ENCODE peak calls at places on chromosome 1, in ten cellular contexts. B, W, C, O, X, R, J, A, Z and H are unnamed samples.

GRCh38 chr1:171195781-171196180 is 10.7 kb downstream of the FMO2 start:
- DNase-seq in O (no peak), R (no peak), Z (no peak), A (no peak), B (no peak), X (no peak), W (no peak), C (no peak), J (no peak), H (no peak)

GRCh38 chr1:197320991-197321531 is 53.0 kb downstream of the CRB1 start:
- DNase-seq in O (no peak), A (no peak), B (no peak), X (peak; percentile 40), W (no peak), R (no peak), J (no peak), Z (peak; percentile 26), C (peak; percentile 25), H (peak; percentile 96)

GRCh38 chr1:110135268-110136065 is 14.8 kb upstream of the SLC6A17 start:
- DNase-seq in W (no peak), R (peak; percentile 41), A (no peak), O (no peak), Z (no peak), C (no peak), X (no peak), B (no peak), J (no peak), H (no peak)

GRCh38 chr1:181514298-181515290 is 31.3 kb downstream of the CACNA1E start:
- DNase-seq in C (no peak), B (no peak), R (no peak), O (peak; percentile 57), J (no peak), Z (no peak), A (no peak), X (no peak), W (no peak), H (no peak)

GRCh38 chr1:228370439-228370940 is 36.1 kb downstream of the TRIM11 start:
- DNase-seq in C (no peak), A (no peak), Z (no peak), R (peak; percentile 17), J (no peak), B (no peak), X (no peak), W (peak; percentile 37), O (no peak), H (no peak)

GRCh38 chr1:151579436-151580225 is 32.2 kb upstream of the SNX27 start:
- DNase-seq in X (peak; percentile 28), C (peak; percentile 78), Z (peak; percentile 68), A (peak; percentile 57), J (no peak), R (no peak), B (no peak), O (no peak), W (no peak), H (no peak)

GRCh38 chr1:221824025-221824424 is 82.1 kb upstream of the DUSP10 start:
- DNase-seq in O (no peak), A (peak; percentile 52), Z (peak; percentile 67), J (no peak), B (no peak), R (no peak), C (peak; percentile 91), W (no peak), X (peak; percentile 67), H (peak; percentile 75)

GRCh38 chr1:28508435-28508754 is 2.6 kb downstream of the RCC1 start:
- DNase-seq in C (no peak), B (no peak), X (no peak), Z (peak; percentile 17), W (no peak), O (peak; percentile 28), A (no peak), R (no peak), J (no peak), H (no peak)

GRCh38 chr1:54173681-54174080 is 20.9 kb upstream of the CDCP2 start:
- DNase-seq in J (no peak), X (no peak), B (no peak), O (no peak), W (no peak), R (no peak), C (no peak), Z (no peak), A (no peak), H (no peak)

GRCh38 chr1:78289606-78290005 is 201.2 kb upstream of the PTGFR start:
- DNase-seq in R (no peak), A (no peak), B (no peak), C (no peak), W (no peak), X (no peak), Z (peak; percentile 64), O (no peak), J (no peak), H (no peak)

DNA sequence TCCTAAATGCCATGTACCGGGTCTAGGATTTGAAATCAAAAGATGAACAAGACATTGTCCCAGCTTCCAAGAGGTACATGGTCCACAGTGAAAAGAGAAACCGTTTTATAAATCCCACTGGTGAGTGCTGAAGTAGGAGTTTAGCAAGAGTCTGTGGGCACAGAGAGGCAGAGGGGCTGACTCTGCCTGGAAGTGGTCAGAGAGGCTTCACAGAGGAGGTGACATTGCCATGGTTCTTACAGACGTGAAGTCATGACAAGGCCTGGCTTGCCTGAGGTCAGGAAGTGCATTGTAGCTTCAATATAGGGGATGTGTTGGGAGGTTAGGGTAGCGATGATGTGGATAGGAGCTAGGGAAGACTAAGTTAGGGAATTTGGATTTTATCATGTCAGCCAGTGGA is 28.4 kb downstream of the MAPKAPK2 start:
- DNase-seq in O (no peak), Z (no peak), B (no peak), R (no peak), J (peak; percentile 56), X (no peak), A (no peak), W (no peak), C (no peak), H (no peak)
- TF ChIP-seq CTCF in O (no peak), Z (no peak), B (no peak), R (no peak), J (no peak), X (no peak), A (no peak), W (no peak), C (no peak), H (no peak)

DNA sequence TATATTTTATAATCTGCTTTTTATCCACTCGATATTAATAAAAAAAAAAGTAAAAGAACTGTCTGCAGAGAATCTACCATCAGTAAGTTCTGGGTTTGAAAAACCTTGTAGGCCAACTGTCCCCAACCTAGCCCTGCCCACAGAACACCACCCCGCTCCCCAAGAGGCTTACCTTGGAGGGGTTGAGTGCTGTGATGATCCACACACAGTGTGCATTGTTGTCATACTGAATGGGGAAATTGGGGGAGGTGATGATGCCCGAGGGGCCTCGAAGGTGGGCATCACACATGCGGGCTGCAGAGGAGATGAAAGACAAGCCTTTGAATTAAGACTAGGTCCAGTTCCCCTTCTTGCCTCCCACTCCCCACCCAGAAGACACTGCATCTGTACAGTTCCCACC is 53.3 kb upstream of the HMGB4 start:
- DNase-seq in Z (no peak), B (no peak), O (no peak), X (no peak), R (no peak), W (no peak), J (no peak), A (no peak), C (no peak), H (no peak)
- H3K4me3 ChIP-seq in Z (no peak overlapping the region), B (no peak overlapping the region), O (no peak overlapping the region), X (no peak overlapping the region), R (no peak overlapping the region), W (no peak overlapping the region), J (no peak overlapping the region), A (no peak overlapping the region), C (no peak overlapping the region), H (no peak overlapping the region)

GRCh38 chr1:230621290-230622022 is 20.8 kb upstream of the COG2 start:
- DNase-seq in B (no peak), A (no peak), R (no peak), C (no peak), W (no peak), O (no peak), Z (no peak), X (no peak), J (no peak), H (no peak)
- TF ChIP-seq CTCF in B (no peak), A (no peak), R (no peak), C (no peak), W (no peak), O (no peak), Z (no peak), X (no peak), J (no peak), H (no peak)

GRCh38 chr1:143717434-143717833 is 254.4 kb downstream of the FAM72C start:
- DNase-seq in Z (no peak), B (no peak), R (no peak), X (no peak), O (no peak), W (no peak), A (no peak), J (no peak), C (no peak), H (no peak)

GRCh38 chr1:143718524-143718923 is 253.3 kb downstream of the FAM72C start:
- DNase-seq in Z (no peak), R (no peak), J (no peak), O (no peak), W (no peak), X (no peak), A (no peak), B (no peak), C (no peak), H (no peak)

GRCh38 chr1:143718021-143718420 is 253.8 kb downstream of the FAM72C start:
- DNase-seq in B (no peak), J (no peak), W (no peak), R (no peak), O (no peak), C (no peak), X (no peak), Z (no peak), A (no peak), H (no peak)

GRCh38 chr1:143721024-143721373 is 250.8 kb downstream of the FAM72C start:
- DNase-seq in Z (no peak), O (no peak), W (no peak), J (no peak), B (no peak), R (no peak), C (no peak), A (no peak), X (no peak), H (no peak)

DNA sequence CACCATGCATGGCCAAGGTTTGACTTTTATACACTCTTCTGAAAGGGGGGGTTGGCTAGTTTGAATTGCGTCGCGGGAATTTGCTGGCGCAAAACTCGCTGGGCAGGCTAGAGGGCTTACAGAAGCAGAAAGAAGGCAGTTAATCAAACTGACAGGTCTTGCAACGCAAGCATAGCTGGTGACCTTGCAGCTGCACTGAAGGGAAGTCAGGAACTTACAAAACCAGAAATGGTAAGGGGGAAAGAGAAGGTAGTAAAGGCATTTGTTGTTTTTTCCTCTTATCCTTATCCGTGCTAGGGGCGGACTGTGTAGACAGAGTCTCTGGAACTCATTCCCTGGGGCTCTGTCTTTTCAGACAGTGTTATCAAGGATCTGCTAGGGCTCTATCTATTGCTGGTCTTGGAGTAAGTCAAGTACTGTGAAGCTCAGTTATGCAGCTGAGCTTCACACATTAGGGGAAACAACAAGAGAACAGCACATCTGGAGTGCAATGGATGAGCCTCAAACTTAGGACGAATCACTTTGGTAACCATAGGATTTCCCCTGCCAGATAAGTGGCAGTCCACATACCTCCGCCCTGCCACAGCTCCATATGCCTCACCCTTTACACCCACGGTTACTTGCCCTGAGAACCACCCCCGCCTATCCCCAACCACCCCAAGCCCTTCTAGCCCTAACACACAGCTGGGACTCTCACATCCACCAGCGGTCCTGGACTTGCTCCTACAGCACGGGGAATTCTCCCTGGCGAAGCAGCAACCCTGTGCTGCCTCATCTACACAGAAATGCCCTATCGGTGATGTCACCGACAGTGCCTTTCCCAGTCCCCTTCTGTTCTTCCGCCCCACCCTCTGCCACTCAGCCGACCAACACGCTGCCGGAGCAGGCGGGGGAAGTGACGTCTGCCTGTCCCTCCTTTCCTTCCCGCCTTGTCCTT is 251.4 kb downstream of the FAM72C start:
- DNase-seq in W (no peak), Z (no peak), R (peak; percentile 35), X (no peak), O (no peak), C (peak; percentile 8), J (no peak), A (no peak), B (no peak), H (no peak)
- H3K4me3 ChIP-seq in W (no peak overlapping the region), Z (no peak overlapping the region), R (no peak overlapping the region), X (no peak overlapping the region), O (no peak overlapping the region), C (peak overlapping the region; percentile 1), J (no peak overlapping the region), A (no peak overlapping the region), B (no peak overlapping the region), H (no peak overlapping the region)